ENCODE peak calls at places on chromosomes 3 and 15, in four cellular contexts. Q is OCI-LY7, W is NB4, E is transverse colon. H is an unnamed sample.

GRCh38 chr3:164155386-164155785 is 922.9 kb downstream of the SI start:
- DNase-seq in Q (no peak), W (peak), E (no peak), H (no peak)

GRCh38 chr15:74265046-74265639 is 29.0 kb downstream of the CCDC33 start:
- DNase-seq in Q (peak), W (peak), E (no peak), H (peak)

GRCh38 chr3:63862804-63863149 is 828 bp downstream of the THOC7 start:
- DNase-seq in Q (peak), W (peak), E (no peak), H (peak)

GRCh38 chr3:66140763-66141372 is 79.9 kb upstream of the SLC25A26 start:
- DNase-seq in Q (no peak), W (no peak), E (no peak), H (no peak)

GRCh38 chr15:40092416-40093223 is 16.1 kb downstream of the BMF start:
- DNase-seq in Q (no peak), W (no peak), E (peak), H (no peak)

GRCh38 chr3:181700168-181701087 is 11.3 kb upstream of the SOX2 start:
- DNase-seq in Q (peak), W (peak), E (peak), H (peak)

GRCh38 chr15:38994310-38994709 is 429.7 kb upstream of the RASGRP1 start:
- DNase-seq in Q (no peak), W (no peak), E (no peak), H (no peak)

GRCh38 chr3:152305075-152305474 is 36.3 kb downstream of the MBNL1 start:
- DNase-seq in Q (no peak), W (no peak), E (no peak), H (no peak)

GRCh38 chr3:140247775-140248174 is 312.8 kb downstream of the CLSTN2 start:
- DNase-seq in Q (no peak), W (no peak), E (no peak), H (no peak)

GRCh38 chr3:159861369-159861987 is 127.2 kb upstream of the IL12A start:
- DNase-seq in Q (no peak), W (no peak), E (no peak), H (peak)

GRCh38 chr15:28091313-28091712 is 7.8 kb downstream of the OCA2 start:
- DNase-seq in Q (no peak), W (no peak), E (no peak), H (no peak)

GRCh38 chr3:13792512-13793347 is 87.1 kb downstream of the WNT7A start:
- DNase-seq in Q (no peak), W (no peak), E (no peak), H (no peak)

GRCh38 chr3:36494461-36495109 is 114.3 kb downstream of the STAC start:
- DNase-seq in Q (no peak), W (peak), E (peak), H (no peak)

GRCh38 chr15:83559310-83559966 is 94.5 kb upstream of the ADAMTSL3 start:
- DNase-seq in Q (peak), W (peak), E (peak), H (peak)

GRCh38 chr15:48893311-48893710 is 15.4 kb downstream of the EID1 start:
- DNase-seq in Q (no peak), W (no peak), E (no peak), H (no peak)

GRCh38 chr15:72592676-72593075 is 61.8 kb upstream of the GOLGA6B start:
- DNase-seq in Q (no peak), W (no peak), E (no peak), H (no peak)

GRCh38 chr3:130894873-130895330 is 1.0 kb downstream of the ATP2C1 start:
- DNase-seq in Q (no peak), W (no peak), E (no peak), H (no peak)

GRCh38 chr3:73599605-73600004 is 25.1 kb downstream of the PDZRN3 start:
- DNase-seq in Q (no peak), W (no peak), E (no peak), H (no peak)

GRCh38 chr3:177379045-177379444 is 181.8 kb upstream of the TBL1XR1 start:
- DNase-seq in Q (peak), W (peak), E (no peak), H (no peak)

GRCh38 chr3:49238274-49239127 is 38.5 kb downstream of the C3orf62 start:
- DNase-seq in Q (peak), W (peak), E (peak), H (no peak)

GRCh38 chr15:34514251-34514760 is 69.1 kb downstream of the GOLGA8B start:
- DNase-seq in Q (no peak), W (peak), E (peak), H (peak)

GRCh38 chr3:193882091-193882490 is 253.9 kb upstream of the HES1 start:
- DNase-seq in Q (no peak), W (no peak), E (no peak), H (no peak)

GRCh38 chr15:78302579-78302978 is 3.2 kb upstream of the SKIC8 start:
- DNase-seq in Q (no peak), W (peak), E (no peak), H (peak)

GRCh38 chr15:51332211-51333147 is 5.9 kb downstream of the CYP19A1 start:
- DNase-seq in Q (no peak), W (peak), E (no peak), H (no peak)

GRCh38 chr3:186283096-186283495 is 78.9 kb downstream of the DGKG start:
- DNase-seq in Q (no peak), W (no peak), E (no peak), H (no peak)

GRCh38 chr3:104102386-104102785 is 1264.3 kb upstream of the ALCAM start:
- DNase-seq in Q (peak), W (peak), E (no peak), H (peak)

GRCh38 chr3:128745742-128746141 is 19.8 kb downstream of the RAB7A start:
- DNase-seq in Q (no peak), W (no peak), E (no peak), H (no peak)
- TF ChIP-seq CTCF in Q (peak), W (no peak), E (no peak), H (no peak)

DNA sequence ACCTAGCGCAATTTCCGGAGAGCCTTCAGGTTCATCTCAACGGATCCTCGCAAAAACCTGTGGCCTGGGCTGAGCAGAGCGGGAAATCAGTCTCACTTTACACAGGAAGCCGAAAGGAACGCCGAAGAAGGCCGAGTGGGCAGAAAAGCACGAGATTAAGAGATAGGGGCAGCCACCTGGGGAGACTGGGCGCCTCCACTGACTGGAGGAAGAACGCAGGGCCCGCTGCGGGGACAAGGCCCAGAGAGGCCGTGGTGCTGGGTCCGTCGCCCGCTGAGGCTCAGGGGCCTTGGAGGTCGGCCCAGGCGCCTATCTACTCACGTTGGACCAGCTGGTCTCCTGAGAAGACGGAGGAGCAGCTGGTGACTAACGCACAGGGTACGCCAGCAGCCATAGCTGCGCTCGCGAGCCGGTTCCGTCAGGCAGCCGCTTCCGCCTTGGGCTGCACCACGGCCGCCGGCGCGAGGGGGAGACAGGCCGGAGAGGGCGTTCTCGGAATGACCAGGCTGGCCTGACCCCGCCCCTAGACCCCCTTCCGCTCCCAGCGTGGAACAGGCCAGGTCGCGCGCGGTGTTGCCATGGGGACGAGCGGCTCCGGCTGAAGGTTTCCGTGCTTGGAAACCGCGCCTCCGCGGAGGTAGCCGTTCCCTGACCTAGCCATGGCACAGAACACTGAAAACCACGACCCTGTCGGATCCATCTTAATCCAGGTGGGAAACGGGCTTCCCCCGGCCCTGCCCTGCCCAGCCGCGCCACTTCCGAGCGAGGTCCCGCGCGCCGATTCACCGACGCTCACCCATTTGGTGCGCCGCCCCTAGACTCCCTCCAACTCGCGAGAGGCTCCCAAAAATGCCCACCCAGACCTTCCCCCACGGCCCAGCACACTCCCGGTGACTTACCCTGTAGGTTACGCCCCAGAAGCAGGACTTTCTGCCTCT is at the start of the genes AAGAB and IQCH:
- DNase-seq in Q (peak), W (peak), E (peak), H (peak)
- TF ChIP-seq CTCF in Q (no peak), W (no peak), E (no peak), H (no peak)

DNA sequence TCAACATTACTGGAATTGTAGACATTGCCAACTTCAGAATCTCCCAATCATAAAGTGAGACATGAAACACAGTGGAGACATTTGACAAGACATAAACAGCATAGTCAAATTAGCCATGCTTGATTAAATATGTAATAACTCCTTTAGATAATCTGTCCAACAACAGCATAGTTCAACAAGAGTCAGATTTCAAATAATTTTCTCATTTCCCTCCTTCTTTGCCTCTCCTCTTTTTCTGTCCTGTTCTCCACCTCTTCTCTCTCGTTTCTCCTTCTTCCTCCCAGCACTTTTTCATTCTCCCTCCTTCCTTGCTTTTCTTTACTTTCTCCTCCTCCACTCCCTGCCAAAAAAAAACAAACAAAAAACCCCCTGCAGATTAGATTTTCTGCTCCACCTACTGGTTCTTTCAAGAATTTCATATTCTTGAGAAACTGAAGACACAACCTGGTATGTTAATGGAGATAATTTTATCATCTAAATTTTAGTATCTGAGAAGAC is 20.1 kb downstream of the CPOX start:
- DNase-seq in Q (peak), W (no peak), E (no peak), H (no peak)
- TF ChIP-seq CTCF in Q (peak), W (peak), E (no peak), H (no peak)

GRCh38 chr3:31448035-31448881 is 84.5 kb upstream of the STT3B start:
- DNase-seq in Q (peak), W (peak), E (peak), H (no peak)
- TF ChIP-seq CTCF in Q (peak), W (peak), E (peak), H (peak)

GRCh38 chr15:55796321-55796965 is 53.5 kb upstream of the PRTG start:
- DNase-seq in Q (no peak), W (no peak), E (no peak), H (no peak)

GRCh38 chr15:55800216-55800615 is 57.3 kb upstream of the PRTG start:
- DNase-seq in Q (no peak), W (no peak), E (no peak), H (no peak)

GRCh38 chr15:55795031-55795430 is 52.1 kb upstream of the PRTG start:
- DNase-seq in Q (no peak), W (no peak), E (no peak), H (no peak)

GRCh38 chr15:55802600-55803376 is 59.8 kb upstream of the PRTG start:
- DNase-seq in Q (no peak), W (no peak), E (no peak), H (no peak)

DNA sequence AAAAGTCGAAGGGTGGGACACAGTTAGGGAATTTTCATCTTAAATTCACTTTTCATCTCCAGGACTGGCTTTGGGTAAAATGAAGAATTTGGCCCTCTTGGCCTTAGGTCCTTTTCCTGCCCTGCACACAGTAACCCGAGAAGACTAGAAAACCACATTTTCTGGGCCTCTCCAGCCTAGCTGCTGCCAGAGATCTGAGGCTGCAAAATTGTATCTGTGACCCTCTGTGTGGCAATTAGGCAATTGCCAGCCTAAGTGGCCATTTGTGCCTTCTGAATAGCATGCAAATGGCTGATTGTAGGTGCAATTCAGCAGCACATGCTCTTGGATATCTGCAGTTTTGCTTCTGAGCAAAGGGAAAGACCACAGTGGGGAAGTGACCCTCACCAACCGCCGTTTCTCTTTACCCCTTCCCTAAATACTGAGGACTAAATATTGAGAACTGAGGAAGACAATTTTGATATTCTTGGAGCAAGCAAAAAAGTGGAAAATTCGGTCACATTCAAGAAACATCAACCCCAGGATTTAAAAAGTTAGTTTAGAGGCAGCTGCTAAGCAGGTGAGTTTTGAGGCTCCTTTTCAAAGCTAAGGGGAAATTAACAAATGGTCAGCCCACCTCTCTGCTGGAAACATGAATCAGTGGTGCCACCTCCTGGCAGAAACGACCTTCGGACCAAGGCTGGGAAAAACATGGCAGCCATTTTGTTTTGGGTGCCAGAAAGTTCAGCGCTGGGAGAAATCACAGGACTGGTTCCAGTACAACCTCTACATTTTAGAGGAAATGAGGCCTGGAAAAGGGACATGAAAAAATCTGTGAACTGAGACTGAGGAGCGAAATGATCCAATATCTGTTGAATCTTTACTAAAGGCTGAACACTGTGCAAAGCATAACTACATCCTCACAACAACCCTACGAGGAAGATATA is 56.6 kb upstream of the PRTG start:
- DNase-seq in Q (peak), W (peak), E (peak), H (peak)
- TF ChIP-seq CTCF in Q (peak), W (peak), E (peak), H (peak)

GRCh38 chr3:3991598-3991997 is 192.4 kb downstream of the LRRN1 start:
- DNase-seq in Q (no peak), W (no peak), E (no peak), H (no peak)
- TF ChIP-seq CTCF in Q (no peak), W (no peak), E (no peak), H (no peak)

GRCh38 chr15:44286814-44287555 is 1.5 kb upstream of the GOLM2 start:
- DNase-seq in Q (peak), W (peak), E (no peak), H (no peak)
- TF ChIP-seq CTCF in Q (peak), W (no peak), E (peak), H (no peak)

GRCh38 chr3:45092132-45093031 is 53.8 kb downstream of the CDCP1 start:
- DNase-seq in Q (no peak), W (no peak), E (peak), H (no peak)
- TF ChIP-seq CTCF in Q (no peak), W (no peak), E (no peak), H (no peak)